ENCODE peak calls at places on chromosomes 13 and 19, in eight cellular contexts. B is M059J; L is activated CD8-positive, alpha-beta memory T cell treated with anti-CD3 and anti-CD28 coated beads for 1 hour; R is epithelial cell of proximal tubule; E is lower leg skin; J is NB4; S is pancreas; D is A172. A is an unnamed sample.

GRCh38 chr13:102693781-102694180 is 1.1 kb downstream of the METTL21C start:
- DNase-seq in R (no peak), E (no peak), J (no peak), D (peak; percentile 26), L (no peak), B (peak; percentile 33), S (no peak), A (no peak)

GRCh38 chr13:77033717-77034302 is 6.9 kb upstream of the FBXL3 start:
- DNase-seq in J (no peak), E (no peak), S (no peak), B (no peak), L (no peak), R (no peak), D (no peak), A (no peak)

GRCh38 chr19:1837625-1838105 is 10.6 kb downstream of the REXO1 start:
- DNase-seq in B (no peak), D (no peak), J (no peak), L (no peak), R (no peak), S (no peak), E (no peak), A (peak; percentile 72)

GRCh38 chr13:19618925-19619324 is 14.5 kb upstream of the MPHOSPH8 start:
- DNase-seq in J (peak; percentile 53), R (no peak), B (peak; percentile 30), L (no peak), D (no peak), E (no peak), S (no peak), A (peak; percentile 59)

GRCh38 chr19:771332-771785 is 20.4 kb downstream of the MISP start:
- DNase-seq in L (no peak), B (peak; percentile 58), J (peak; percentile 71), S (no peak), D (peak; percentile 58), R (no peak), E (no peak), A (peak; percentile 58)

GRCh38 chr13:22128413-22129198 is 457.7 kb downstream of the FGF9 start:
- DNase-seq in B (no peak), S (no peak), E (no peak), L (no peak), R (peak; percentile 57), D (no peak), J (no peak), A (no peak)

GRCh38 chr19:21568816-21569496 is 63.6 kb downstream of the ZNF429 start:
- DNase-seq in D (no peak), S (peak; percentile 96), E (peak; percentile 74), L (peak; percentile 39), B (peak; percentile 54), J (peak; percentile 89), R (peak; percentile 56), A (no peak)

GRCh38 chr13:36750046-36750445 is 69.0 kb upstream of the RFXAP start:
- DNase-seq in J (no peak), E (no peak), L (no peak), R (no peak), D (no peak), B (no peak), S (no peak), A (no peak)

GRCh38 chr13:111936267-111936925 is 130.6 kb upstream of the SOX1 start:
- DNase-seq in D (no peak), B (no peak), R (no peak), J (no peak), E (no peak), S (no peak), L (no peak), A (no peak)

GRCh38 chr13:48043789-48044503 is 6.4 kb downstream of the NUDT15 start:
- DNase-seq in R (no peak), D (no peak), L (no peak), S (no peak), J (no peak), B (peak; percentile 41), E (no peak), A (no peak)

GRCh38 chr19:27676877-27677276 is 1536.1 kb downstream of the UQCRFS1 start:
- DNase-seq in J (no peak), D (no peak), L (no peak), R (no peak), S (no peak), E (no peak), B (no peak), A (no peak)

GRCh38 chr13:110444226-110444653 is 117.3 kb downstream of the RAB20 start:
- DNase-seq in B (no peak), L (no peak), J (peak; percentile 59), D (no peak), S (no peak), R (no peak), E (no peak), A (peak; percentile 35)

GRCh38 chr19:13010992-13011652 is 15.8 kb downstream of the NFIX start:
- DNase-seq in E (no peak), D (no peak), J (no peak), L (no peak), S (no peak), R (no peak), B (no peak), A (no peak)

A was measured in KBM-7.